ENCODE peak calls at places on chromosomes 1 and 21, in four cellular contexts. Q is fibroblast of lung, F is HCT116, L is Karpas-422. S is an unnamed sample.

GRCh38 chr21:38505654-38506523 is 7.6 kb upstream of the ERG start:
- DNase-seq in Q (peak; percentile 70), F (peak; percentile 42), L (peak; percentile 76), S (peak; percentile 48)

GRCh38 chr1:223717123-223717522 is 4.8 kb downstream of the CAPN2 start:
- DNase-seq in Q (no peak), F (no peak), L (no peak), S (no peak)

GRCh38 chr1:107298526-107298925 is 157.7 kb downstream of the NTNG1 start:
- DNase-seq in Q (no peak), F (no peak), L (no peak), S (no peak)

GRCh38 chr1:8600336-8600735 is 217.1 kb downstream of the RERE start:
- DNase-seq in Q (no peak), F (no peak), L (no peak), S (no peak)

GRCh38 chr1:24927886-24928630 is 2.0 kb downstream of the RUNX3 start:
- DNase-seq in Q (no peak), F (no peak), L (no peak), S (no peak)

GRCh38 chr1:43547538-43548072 is 16.9 kb downstream of the PTPRF start:
- DNase-seq in Q (no peak), F (no peak), L (no peak), S (no peak)

GRCh38 chr21:28776251-28776650 is 216.4 kb downstream of the LTN1 start:
- DNase-seq in Q (peak; percentile 86), F (no peak), L (no peak), S (no peak)

GRCh38 chr1:63817152-63817667 is 43.4 kb downstream of the ROR1 start:
- DNase-seq in Q (peak; percentile 58), F (no peak), L (no peak), S (no peak)

GRCh38 chr1:46587072-46587471 is 17.0 kb downstream of the MKNK1 start:
- DNase-seq in Q (no peak), F (no peak), L (no peak), S (no peak)

GRCh38 chr1:6180215-6180577 is at the start of gene CHD5:
- DNase-seq in Q (no peak), F (no peak), L (no peak), S (no peak)

GRCh38 chr1:172647110-172647564 is 11.8 kb upstream of the FASLG start:
- DNase-seq in Q (peak; percentile 66), F (no peak), L (no peak), S (no peak)

GRCh38 chr1:42403880-42404400 is 23.3 kb downstream of the RIMKLA start:
- DNase-seq in Q (no peak), F (no peak), L (peak; percentile 53), S (no peak)

GRCh38 chr1:64514197-64514765 is 44.4 kb downstream of the CACHD1 start:
- DNase-seq in Q (peak; percentile 93), F (no peak), L (no peak), S (no peak)

GRCh38 chr1:211068976-211069375 is 65.0 kb downstream of the KCNH1 start:
- DNase-seq in Q (no peak), F (no peak), L (no peak), S (no peak)

GRCh38 chr1:41330588-41331545 is 30.4 kb upstream of the FOXO6 start:
- DNase-seq in Q (no peak), F (peak; percentile 43), L (no peak), S (no peak)
- H3K4me2 ChIP-seq in Q (no peak overlapping the region), F (peak overlapping the region; percentile 45), L (no peak overlapping the region), S (no peak overlapping the region)

GRCh38 chr1:93678491-93678890 is 3.1 kb downstream of the BCAR3 start:
- DNase-seq in Q (no peak), F (no peak), L (no peak), S (no peak)
- H3K4me1 ChIP-seq in Q (peaks cover 31% of the 10 kb centered on the region), F (no peaks in the 10 kb centered on the region), L (peaks cover 40% of the 10 kb centered on the region), S (peaks cover 32% of the 10 kb centered on the region)

GRCh38 chr1:33025761-33026160 is 10.9 kb downstream of the AK2 start:
- DNase-seq in Q (no peak), F (no peak), L (no peak), S (no peak)
- H3K79me2 ChIP-seq in Q (peaks cover 12% of the 10 kb centered on the region), F (peaks cover 98% of the 10 kb centered on the region), L (peaks cover 86% of the 10 kb centered on the region), S (peaks cover 56% of the 10 kb centered on the region)

DNA sequence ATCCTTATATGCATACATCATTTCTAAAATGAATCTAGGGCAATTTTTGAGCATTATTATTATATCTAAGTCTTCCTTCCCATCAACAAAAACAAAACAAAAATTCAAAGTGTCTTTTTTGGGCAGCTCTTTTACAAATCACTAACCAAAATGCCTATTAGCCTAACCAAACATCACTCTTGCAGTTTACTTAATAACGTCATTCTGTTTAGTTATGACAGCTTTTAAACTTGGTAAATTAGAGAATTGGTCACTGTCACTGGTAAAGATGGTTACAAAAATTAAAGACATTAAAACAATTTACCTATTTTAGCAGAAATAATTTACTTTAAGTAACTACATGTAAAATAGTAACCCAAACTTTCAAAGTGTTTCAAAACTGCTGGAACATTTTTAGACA is 2.8 kb downstream of the ARHGAP29 start:
- DNase-seq in Q (no peak), F (no peak), L (no peak), S (no peak)
- H3K4me2 ChIP-seq in Q (peak overlapping the region; percentile 81), F (peak overlapping the region; percentile 88), L (no peak overlapping the region), S (no peak overlapping the region)

GRCh38 chr1:168129933-168130332 is 6.8 kb downstream of the GPR161 start:
- DNase-seq in Q (no peak), F (no peak), L (no peak), S (no peak)

DNA sequence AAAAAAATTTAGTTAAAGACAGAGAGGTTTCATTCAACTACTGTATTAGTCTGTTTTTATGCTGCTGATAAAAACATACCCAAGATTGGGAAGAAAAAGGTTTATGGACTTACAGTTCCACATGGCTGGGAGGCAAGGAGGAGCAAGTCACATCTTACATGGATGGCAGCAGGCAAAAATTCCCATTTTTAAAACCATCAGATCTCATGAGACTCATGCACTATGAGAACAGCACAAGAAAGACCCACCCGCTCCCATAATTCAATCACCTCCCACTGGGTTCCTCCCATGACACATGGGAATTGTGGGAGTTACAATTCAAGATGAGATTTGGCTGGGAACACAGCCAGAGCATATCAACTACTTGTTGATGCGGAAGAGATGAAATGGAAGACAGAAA is 9.2 kb downstream of the GPR161 start:
- DNase-seq in Q (peak; percentile 38), F (no peak), L (no peak), S (no peak)
- H3K4me1 ChIP-seq in Q (no peaks in the 10 kb centered on the region), F (no peaks in the 10 kb centered on the region), L (no peaks in the 10 kb centered on the region), S (no peaks in the 10 kb centered on the region)

GRCh38 chr1:154988053-154988954 is 5.1 kb upstream of the LENEP start:
- DNase-seq in Q (no peak), F (no peak), L (no peak), S (no peak)

GRCh38 chr1:154987326-154987725 is 4.2 kb downstream of the FLAD1 start:
- DNase-seq in Q (no peak), F (no peak), L (no peak), S (no peak)

GRCh38 chr1:154989195-154989860 is 4.1 kb upstream of the LENEP start:
- DNase-seq in Q (no peak), F (no peak), L (no peak), S (no peak)

GRCh38 chr1:154982897-154983648 is at the start of gene FLAD1:
- DNase-seq in Q (peak; percentile 100), F (peak; percentile 100), L (peak; percentile 99), S (peak; percentile 100)

DNA sequence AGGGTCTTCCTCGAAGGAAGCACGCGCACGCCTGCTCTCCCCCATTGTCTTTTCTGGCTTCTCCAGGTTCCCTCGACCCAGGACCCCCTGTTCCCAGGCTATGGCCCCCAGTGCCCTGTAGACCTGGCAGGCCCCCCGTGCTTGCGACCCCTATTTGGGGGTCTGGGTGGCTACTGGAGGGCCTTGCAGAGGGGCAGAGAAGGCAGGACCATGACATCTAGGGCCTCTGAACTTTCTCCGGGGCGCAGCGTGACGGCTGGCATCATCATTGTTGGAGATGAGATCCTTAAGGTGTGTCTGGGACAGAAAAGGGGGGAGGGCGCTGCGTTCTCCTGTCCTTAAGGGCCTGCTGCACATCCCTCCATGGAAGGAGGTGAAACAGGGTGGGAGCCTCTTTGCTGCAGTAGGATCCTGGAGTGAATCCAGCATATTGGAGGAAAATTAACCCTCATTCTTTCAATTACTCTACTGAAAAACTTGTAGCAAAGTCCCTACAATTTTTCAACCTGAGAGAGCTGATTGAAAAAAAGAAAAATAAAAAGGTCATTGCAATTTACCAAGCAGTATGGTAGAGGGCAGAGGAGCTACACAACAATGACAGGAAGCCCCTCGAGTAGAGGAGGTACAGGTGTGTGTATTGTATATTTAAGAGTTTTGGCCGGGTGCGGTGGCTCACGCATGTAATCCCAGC is 777 bp downstream of the FLAD1 start:
- DNase-seq in Q (no peak), F (no peak), L (no peak), S (peak; percentile 66)
- H3K79me2 ChIP-seq in Q (peaks cover 16% of the 10 kb centered on the region), F (peaks cover 77% of the 10 kb centered on the region), L (peaks cover 23% of the 10 kb centered on the region), S (peaks cover 50% of the 10 kb centered on the region)

GRCh38 chr1:196660912-196661311 is 9.1 kb downstream of the CFH start:
- DNase-seq in Q (peak; percentile 17), F (peak; percentile 23), L (peak; percentile 72), S (peak; percentile 39)
- H3K4me2 ChIP-seq in Q (no peak overlapping the region), F (no peak overlapping the region), L (no peak overlapping the region), S (no peak overlapping the region)